ENCODE peak calls at places on chromosomes 12 and 14, in four cellular contexts. X is CD8-positive, alpha-beta T cell; D is astrocyte of the spinal cord; Z is GM23338. P is an unnamed sample.

GRCh38 chr14:60482743-60483142 is 3.1 kb downstream of the C14orf39 start:
- DNase-seq in X (no peak), D (peak), Z (no peak), P (no peak)

GRCh38 chr12:132886529-132887477 is 602 bp downstream of the CHFR start:
- DNase-seq in X (no peak), D (peak), Z (peak), P (no peak)

GRCh38 chr14:101628471-101628966 is 67.2 kb downstream of the DIO3 start:
- DNase-seq in X (peak), D (peak), Z (peak), P (peak)

GRCh38 chr12:110550981-110551380 is 32.1 kb downstream of the PPTC7 start:
- DNase-seq in X (no peak), D (no peak), Z (no peak), P (no peak)

GRCh38 chr12:107014050-107014449 is 27.1 kb upstream of the MTERF2 start:
- DNase-seq in X (no peak), D (no peak), Z (peak), P (peak)

GRCh38 chr12:70670948-70671347 is 33.7 kb upstream of the PTPRB start:
- DNase-seq in X (no peak), D (no peak), Z (no peak), P (no peak)

GRCh38 chr12:46361667-46362034 is 10.9 kb downstream of the SLC38A2 start:
- DNase-seq in X (no peak), D (no peak), Z (no peak), P (no peak)

GRCh38 chr12:24469089-24469488 is 479.8 kb downstream of the BCAT1 start:
- DNase-seq in X (no peak), D (no peak), Z (no peak), P (no peak)

GRCh38 chr12:56957229-56958052 is at the start of gene RDH16:
- DNase-seq in X (no peak), D (no peak), Z (no peak), P (no peak)

GRCh38 chr12:67545298-67545697 is 103.2 kb upstream of the DYRK2 start:
- DNase-seq in X (no peak), D (no peak), Z (no peak), P (no peak)

GRCh38 chr14:52391866-52392600 is 77.9 kb downstream of the PTGER2 start:
- DNase-seq in X (no peak), D (peak), Z (no peak), P (no peak)

GRCh38 chr12:32603858-32604257 is 75.2 kb upstream of the DNM1L start:
- DNase-seq in X (no peak), D (peak), Z (no peak), P (peak)

GRCh38 chr12:94041833-94042232 is 106.5 kb upstream of the PLXNC1 start:
- DNase-seq in X (no peak), D (no peak), Z (no peak), P (no peak)

GRCh38 chr12:8675471-8676083 is 13.0 kb upstream of the MFAP5 start:
- DNase-seq in X (no peak), D (no peak), Z (no peak), P (no peak)

GRCh38 chr12:110640275-110641025 is 26.5 kb downstream of the TCTN1 start:
- DNase-seq in X (no peak), D (no peak), Z (no peak), P (no peak)

GRCh38 chr12:46267618-46268348 is 1.1 kb downstream of the SLC38A1 start:
- DNase-seq in X (peak), D (peak), Z (no peak), P (peak)

GRCh38 chr12:108271951-108272729 is 67.0 kb downstream of the CMKLR1 start:
- DNase-seq in X (no peak), D (no peak), Z (no peak), P (no peak)

GRCh38 chr12:12147111-12147510 is 76.4 kb downstream of the BCL2L14 start:
- DNase-seq in X (no peak), D (no peak), Z (no peak), P (no peak)

GRCh38 chr14:90424686-90425255 is 27.9 kb downstream of the CALM1 start:
- DNase-seq in X (no peak), D (no peak), Z (no peak), P (no peak)

GRCh38 chr12:4383304-4383865 is 3.9 kb upstream of the FGF23 start:
- DNase-seq in X (no peak), D (no peak), Z (peak), P (peak)

GRCh38 chr14:72666610-72667009 is 227.3 kb downstream of the DPF3 start:
- DNase-seq in X (no peak), D (peak), Z (no peak), P (no peak)

GRCh38 chr14:94998702-94999101 is 158.6 kb downstream of the DICER1 start:
- DNase-seq in X (no peak), D (no peak), Z (peak), P (no peak)

GRCh38 chr14:54444003-54444402 is 2.8 kb upstream of the CNIH1 start:
- DNase-seq in X (no peak), D (peak), Z (no peak), P (no peak)

GRCh38 chr12:45204757-45205156 is 11.1 kb upstream of the ANO6 start:
- DNase-seq in X (no peak), D (no peak), Z (no peak), P (no peak)

GRCh38 chr12:62834406-62834805 is 100.5 kb downstream of the PPM1H start:
- DNase-seq in X (no peak), D (no peak), Z (no peak), P (peak)

GRCh38 chr14:53883739-53884138 is 72.9 kb downstream of the BMP4 start:
- DNase-seq in X (no peak), D (no peak), Z (no peak), P (no peak)

GRCh38 chr14:68244272-68244975 is 424.8 kb downstream of the RAD51B start:
- DNase-seq in X (no peak), D (no peak), Z (no peak), P (no peak)

GRCh38 chr14:106163316-106163715 is 636.9 kb downstream of the TMEM121 start:
- DNase-seq in X (no peak), D (no peak), Z (no peak), P (no peak)

GRCh38 chr14:100982764-100983163 is 79.2 kb upstream of the RTL1 start:
- DNase-seq in X (no peak), D (no peak), Z (no peak), P (no peak)

GRCh38 chr12:42143401-42144173 is 1.1 kb downstream of the GXYLT1 start:
- DNase-seq in X (no peak), D (peak), Z (no peak), P (peak)

GRCh38 chr12:111645433-111645832 is 40.3 kb downstream of the BRAP start:
- DNase-seq in X (no peak), D (peak), Z (no peak), P (no peak)

GRCh38 chr12:23014749-23015148 is 389.8 kb downstream of the ETNK1 start:
- DNase-seq in X (no peak), D (no peak), Z (no peak), P (no peak)
- TF ChIP-seq CTCF in X (no peak), D (no peak), Z (no peak), P (no peak)

GRCh38 chr14:24224618-24225071 is 7.5 kb downstream of the NEDD8 start:
- DNase-seq in X (no peak), D (peak), Z (no peak), P (no peak)
- H3K4me3 ChIP-seq in X (no peak), D (no peak), Z (no peak), P (no peak)

GRCh38 chr12:47410862-47411261 is 295.0 kb downstream of the RPAP3 start:
- DNase-seq in X (no peak), D (no peak), Z (no peak), P (no peak)

GRCh38 chr12:47410383-47410782 is 295.4 kb downstream of the RPAP3 start:
- DNase-seq in X (no peak), D (no peak), Z (no peak), P (no peak)

GRCh38 chr12:47413806-47414205 is 292.0 kb downstream of the RPAP3 start:
- DNase-seq in X (no peak), D (peak), Z (no peak), P (no peak)

GRCh38 chr12:47412837-47413236 is 293.0 kb downstream of the RPAP3 start:
- DNase-seq in X (no peak), D (no peak), Z (no peak), P (no peak)

DNA sequence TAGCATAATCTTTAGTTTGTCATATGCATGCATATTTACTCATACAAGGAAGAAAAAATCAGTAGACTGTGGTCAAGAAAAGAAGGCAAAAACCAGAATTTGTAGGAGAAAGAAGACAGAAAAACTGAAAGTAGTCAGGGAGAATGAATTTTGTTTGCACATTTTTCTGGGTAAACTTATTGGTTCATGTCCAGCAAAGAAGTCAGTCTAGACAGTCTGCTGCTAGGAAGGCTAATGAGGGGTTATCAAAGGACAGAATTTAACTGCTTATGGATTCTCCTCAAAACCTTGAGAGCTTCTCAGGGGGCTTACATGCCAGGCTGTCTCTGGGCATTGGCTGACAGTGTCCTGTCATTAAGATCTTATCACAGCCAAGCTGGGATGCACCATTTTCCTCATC is 293.9 kb downstream of the RPAP3 start:
- DNase-seq in X (no peak), D (no peak), Z (no peak), P (no peak)
- TF ChIP-seq CTCF in X (no peak), D (no peak), Z (no peak), P (no peak)

DNA sequence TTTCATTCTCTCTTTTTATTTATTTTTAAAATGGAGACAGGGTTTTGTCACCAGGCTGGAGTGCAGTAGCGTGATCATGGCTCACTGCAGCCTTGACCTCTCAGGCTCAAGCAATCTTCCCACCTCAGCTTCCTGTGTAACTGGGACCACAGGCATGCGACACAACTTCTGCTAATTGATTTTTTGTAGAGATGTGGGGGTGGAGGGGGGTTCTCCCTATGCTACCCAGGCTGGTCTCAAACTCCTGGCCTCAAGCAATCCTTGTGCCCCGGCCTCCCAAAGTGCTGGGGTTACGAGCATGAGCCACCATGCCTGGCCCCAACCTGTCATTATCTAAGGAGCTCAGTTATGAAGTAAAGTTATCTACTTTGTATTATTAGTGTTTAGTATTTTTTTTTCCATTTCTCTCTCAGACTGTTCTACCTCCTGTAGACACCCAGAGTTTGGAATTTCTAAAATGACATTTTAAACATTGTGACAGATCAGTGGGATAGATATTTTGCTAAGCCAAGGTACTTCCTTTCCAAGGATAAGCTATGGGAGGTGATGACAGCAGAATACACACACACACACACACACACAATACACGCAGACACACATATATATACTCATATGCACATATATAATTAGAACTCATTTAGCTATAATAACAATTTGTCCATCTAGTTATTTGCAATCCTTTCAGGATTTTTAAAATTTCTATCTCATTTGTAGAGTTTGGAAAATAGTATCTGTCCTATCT is 2.1 kb upstream of the USP44 start:
- DNase-seq in X (no peak), D (no peak), Z (no peak), P (no peak)
- H3K4me3 ChIP-seq in X (peak), D (no peak), Z (peak), P (no peak)

GRCh38 chr14:23362200-23362599 is 2.8 kb downstream of the EFS start:
- DNase-seq in X (no peak), D (peak), Z (peak), P (no peak)
- TF ChIP-seq CTCF in X (no peak), D (peak), Z (peak), P (no peak)

GRCh38 chr14:47675489-47676300 is at the start of gene MDGA2:
- DNase-seq in X (no peak), D (peak), Z (peak), P (no peak)
- H3K4me3 ChIP-seq in X (no peak), D (peak), Z (peak), P (no peak)

GRCh38 chr14:92551066-92551841 is 37.7 kb downstream of the RIN3 start:
- DNase-seq in X (no peak), D (no peak), Z (no peak), P (peak)
- TF ChIP-seq CTCF in X (peak), D (no peak), Z (no peak), P (peak)

P was measured in GM12865.